ENCODE peak calls at places on chromosomes 11 and 22, in six cellular contexts. H is Calu3, W is type B pancreatic cell, G is fibroblast of pulmonary artery, A is progenitor cell of endocrine pancreas, V is natural killer cell. F is an unnamed sample.

GRCh38 chr22:27450448-27450847 is 351.1 kb downstream of the MN1 start:
- DNase-seq in V (no peak), W (no peak), H (no peak), A (no peak), G (no peak), F (no peak)

GRCh38 chr11:126354631-126355323 is 709 bp upstream of the ST3GAL4 start:
- DNase-seq in V (no peak), W (no peak), H (no peak), A (no peak), G (no peak), F (no peak)

GRCh38 chr11:35962373-35963138 is 18.7 kb downstream of the LDLRAD3 start:
- DNase-seq in A (no peak), H (no peak), G (peak; percentile 66), W (no peak), V (no peak), F (no peak)

GRCh38 chr11:4626207-4627105 is 10.8 kb upstream of the OR51D1 start:
- DNase-seq in G (peak; percentile 84), V (no peak), A (peak; percentile 68), W (no peak), H (peak; percentile 77), F (no peak)

GRCh38 chr11:122695076-122695620 is 39.6 kb downstream of the UBASH3B start:
- DNase-seq in V (no peak), A (no peak), G (peak; percentile 51), H (no peak), W (no peak), F (no peak)

GRCh38 chr11:122209619-122210377 is 93.8 kb upstream of the BLID start:
- DNase-seq in G (peak; percentile 98), V (no peak), A (no peak), H (no peak), W (no peak), F (no peak)

GRCh38 chr11:120086651-120087050 is 51.3 kb downstream of the TRIM29 start:
- DNase-seq in W (no peak), V (no peak), H (no peak), G (no peak), A (no peak), F (no peak)

GRCh38 chr11:75820636-75821035 is 5.6 kb downstream of the UVRAG start:
- DNase-seq in W (no peak), H (peak; percentile 44), V (no peak), A (no peak), G (peak; percentile 41), F (no peak)

GRCh38 chr11:86673872-86674750 is 1.7 kb upstream of the ME3 start:
- DNase-seq in W (no peak), H (no peak), V (no peak), G (no peak), A (no peak), F (no peak)

GRCh38 chr11:6862961-6863360 is at the start of gene OR10A2:
- DNase-seq in V (no peak), H (no peak), A (no peak), G (no peak), W (no peak), F (no peak)

GRCh38 chr11:27717377-27717776 is 17.1 kb upstream of the BDNF start:
- DNase-seq in V (no peak), W (no peak), G (peak; percentile 31), H (no peak), A (no peak), F (no peak)

GRCh38 chr11:78147807-78148206 is 8.4 kb upstream of the ALG8 start:
- DNase-seq in G (no peak), A (no peak), W (no peak), H (no peak), V (no peak), F (no peak)

GRCh38 chr11:86183694-86184093 is 60.9 kb upstream of the EED start:
- DNase-seq in H (peak; percentile 6), V (no peak), W (no peak), A (no peak), G (peak; percentile 54), F (no peak)

GRCh38 chr11:45087301-45087700 is 59.1 kb upstream of the PRDM11 start:
- DNase-seq in V (no peak), H (no peak), G (peak; percentile 13), A (no peak), W (no peak), F (no peak)

GRCh38 chr11:95091663-95092062 is 2.0 kb downstream of the ENDOD1 start:
- DNase-seq in H (no peak), W (no peak), A (no peak), V (no peak), G (no peak), F (no peak)

GRCh38 chr11:95092549-95093324 is 3.1 kb downstream of the ENDOD1 start:
- DNase-seq in H (peak; percentile 36), V (no peak), A (no peak), G (peak; percentile 52), W (no peak), F (no peak)

GRCh38 chr11:95087171-95087570 is 2.5 kb upstream of the ENDOD1 start:
- DNase-seq in V (no peak), G (no peak), W (no peak), A (no peak), H (no peak), F (no peak)

GRCh38 chr11:95088946-95089619 is 563 bp upstream of the ENDOD1 start:
- DNase-seq in V (no peak), G (no peak), A (no peak), W (no peak), H (peak; percentile 41), F (no peak)

GRCh38 chr11:95089620-95090542 is at the start of gene ENDOD1:
- DNase-seq in A (peak; percentile 58), H (peak; percentile 81), W (peak; percentile 86), V (peak; percentile 78), G (peak; percentile 84), F (peak; percentile 88)
- TF ChIP-seq CTCF in A (peak; percentile 10), H (no peak), W (peak; percentile 31), V (no peak), G (no peak), F (no peak)

DNA sequence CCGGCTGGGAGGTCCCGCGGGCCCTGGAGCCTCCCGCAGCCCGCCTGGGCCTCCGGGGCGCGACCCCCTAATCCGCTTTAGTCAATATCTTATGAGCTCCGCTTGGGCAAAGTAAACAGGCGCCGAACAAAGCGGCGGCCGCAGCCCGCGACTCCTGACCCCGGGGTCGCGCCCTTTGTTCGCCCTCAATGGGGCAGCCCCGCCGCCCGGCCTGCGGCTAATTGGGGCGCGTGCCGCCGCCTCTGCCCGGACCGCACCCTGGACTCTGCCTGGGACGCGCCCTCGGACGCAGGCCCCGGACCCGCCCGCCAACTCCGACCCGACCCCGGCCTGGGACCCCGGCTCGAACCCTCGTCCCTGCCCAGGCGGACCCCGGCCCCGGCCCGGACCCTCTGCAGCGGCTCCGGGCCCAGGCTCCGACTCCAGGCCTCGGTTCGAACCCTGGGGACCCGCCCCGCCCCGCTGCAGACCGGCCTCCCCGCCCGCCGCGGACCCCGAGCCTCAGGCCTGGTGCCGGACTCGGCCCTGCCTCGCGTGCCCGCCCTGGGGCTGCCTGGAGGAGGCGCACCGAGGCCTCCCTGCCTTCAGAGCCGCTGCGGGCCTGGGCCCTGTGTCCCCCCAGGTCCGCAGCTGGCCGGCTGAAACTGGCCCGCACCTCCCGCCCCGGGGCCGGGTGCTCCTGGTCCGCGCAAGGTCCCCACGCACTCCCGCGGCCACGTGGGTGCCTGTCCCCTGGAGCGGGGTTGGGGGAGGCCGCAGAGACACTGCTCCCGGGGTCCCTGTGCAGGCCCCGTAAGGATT is 84.7 kb upstream of the WNT7B start:
- DNase-seq in W (no peak), H (no peak), V (no peak), G (no peak), A (no peak), F (no peak)
- TF ChIP-seq CTCF in W (no peak), H (no peak), V (no peak), G (no peak), A (no peak), F (no peak)

DNA sequence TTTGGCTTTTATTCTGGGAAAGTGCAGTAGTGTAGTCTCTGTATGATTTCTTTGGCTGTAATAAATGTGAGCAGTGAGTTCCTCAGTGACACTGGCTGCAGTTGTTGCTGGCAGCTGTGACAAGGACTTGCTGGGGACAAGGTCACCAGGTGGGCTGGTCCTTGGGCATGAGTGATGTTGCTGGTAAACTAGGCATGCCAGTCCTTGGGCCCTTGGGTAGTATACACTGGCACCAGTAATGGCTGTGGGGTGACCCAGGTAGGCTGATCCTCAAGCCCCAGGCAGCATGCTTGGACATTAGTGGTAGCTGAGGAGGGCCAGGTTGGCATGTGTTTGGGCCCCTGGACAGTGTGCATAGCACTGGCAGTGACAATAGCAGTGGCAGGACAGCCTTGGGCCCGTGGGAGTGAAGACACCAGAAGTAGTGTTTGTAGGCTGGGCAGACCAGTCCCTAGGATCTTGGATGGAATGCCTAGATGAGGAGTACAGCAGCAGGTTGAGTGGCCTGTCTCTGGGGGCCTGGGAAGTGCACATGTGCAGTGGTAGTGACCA is 164.3 kb downstream of the GUCY1A2 start:
- DNase-seq in V (no peak), W (no peak), A (no peak), H (no peak), G (no peak), F (no peak)
- TF ChIP-seq CTCF in V (no peak), W (no peak), A (no peak), H (no peak), G (no peak), F (no peak)

GRCh38 chr22:30416403-30416802 is 9.2 kb upstream of the MTFP1 start:
- DNase-seq in G (no peak), A (no peak), W (no peak), H (peak; percentile 22), V (no peak), F (no peak)

GRCh38 chr22:30414525-30415047 is 11.0 kb upstream of the MTFP1 start:
- DNase-seq in H (no peak), A (no peak), G (peak; percentile 41), W (no peak), V (no peak), F (no peak)

GRCh38 chr22:30411780-30412179 is 13.8 kb upstream of the MTFP1 start:
- DNase-seq in A (no peak), W (no peak), H (no peak), V (no peak), G (no peak), F (no peak)

GRCh38 chr22:30413001-30413400 is 12.6 kb upstream of the MTFP1 start:
- DNase-seq in V (no peak), H (no peak), W (no peak), A (no peak), G (no peak), F (no peak)

GRCh38 chr22:30413745-30414524 is 11.6 kb upstream of the MTFP1 start:
- DNase-seq in H (no peak), G (no peak), A (no peak), V (no peak), W (no peak), F (no peak)
- TF ChIP-seq CTCF in H (no peak), G (no peak), A (no peak), V (no peak), W (no peak), F (no peak)

GRCh38 chr22:48782817-48783511 is 1044.7 kb downstream of the BRD1 start:
- DNase-seq in V (no peak), W (no peak), H (no peak), G (no peak), A (no peak), F (no peak)
- TF ChIP-seq CTCF in V (no peak), W (peak; percentile 65), H (no peak), G (no peak), A (peak; percentile 61), F (no peak)

GRCh38 chr11:93196816-93197382 is 892 bp downstream of the SLC36A4 start:
- DNase-seq in W (no peak), G (no peak), V (no peak), A (no peak), H (no peak), F (no peak)
- TF ChIP-seq CTCF in W (peak; percentile 73), G (peak; percentile 57), V (peak; percentile 42), A (peak; percentile 58), H (no peak), F (no peak)

F was measured in activated B cell treated with CpG ODN at 0.5 μM for 24 hours.